ENCODE peak calls at places on chromosomes 12 and 14, in seven cellular contexts. U is AG08396; S is BJ; A is stomach; Z is iPS-NIHi11; Q is stimulated activated CD8-positive, alpha-beta memory T cell treated with anti-CD3 and anti-CD28 coated beads, Interleukin-2, amount 100 ng/mL, for 1 hour; M is effector memory CD8-positive, alpha-beta T cell. D is an unnamed sample.

GRCh38 chr12:46942579-46942978 is 116.8 kb upstream of the SLC38A4 start:
- DNase-seq in U (no peak), S (no peak), A (no peak), Z (no peak), Q (no peak), M (no peak), D (no peak)

GRCh38 chr12:32107376-32108267 is 975 bp downstream of the BICD1 start:
- DNase-seq in U (peak), S (no peak), A (no peak), Z (peak), Q (no peak), M (no peak), D (peak)

GRCh38 chr12:98893126-98893525 is 248.0 kb downstream of the APAF1 start:
- DNase-seq in U (peak), S (no peak), A (no peak), Z (no peak), Q (no peak), M (no peak), D (no peak)

GRCh38 chr12:128930591-128930990 is 77.3 kb downstream of the GLT1D1 start:
- DNase-seq in U (no peak), S (no peak), A (no peak), Z (no peak), Q (no peak), M (no peak), D (no peak)

GRCh38 chr12:108727868-108728735 is 3.2 kb downstream of the CORO1C start:
- DNase-seq in U (no peak), S (no peak), A (no peak), Z (no peak), Q (no peak), M (no peak), D (no peak)

GRCh38 chr12:91380651-91381050 is 198.0 kb upstream of the DCN start:
- DNase-seq in U (no peak), S (no peak), A (no peak), Z (no peak), Q (no peak), M (no peak), D (no peak)

GRCh38 chr12:14390449-14390848 is 25.0 kb downstream of the ATF7IP start:
- DNase-seq in U (no peak), S (no peak), A (no peak), Z (no peak), Q (no peak), M (no peak), D (no peak)

GRCh38 chr14:102965282-102965681 is 42.8 kb downstream of the AMN start:
- DNase-seq in U (no peak), S (no peak), A (no peak), Z (no peak), Q (no peak), M (no peak), D (no peak)

GRCh38 chr12:58425481-58426392 is 484.4 kb downstream of the ATP23 start:
- DNase-seq in U (peak), S (peak), A (peak), Z (peak), Q (no peak), M (no peak), D (peak)

D was measured in ecto neural progenitor cell.